ENCODE peak calls at places on chromosomes 11 and 22, in six cellular contexts. I is stomach; S is BE2C; U is GM06990; E is colonic mucosa; G is CD8-positive, alpha-beta T cell. R is an unnamed sample.

GRCh38 chr11:32580967-32581366 is 2.7 kb upstream of the EIF3M start:
- DNase-seq in I (no peak), S (no peak), U (no peak), E (no peak), G (no peak), R (no peak)

GRCh38 chr11:10580625-10581024 is 12.2 kb upstream of the LYVE1 start:
- DNase-seq in I (no peak), S (no peak), U (no peak), E (no peak), G (no peak), R (no peak)

GRCh38 chr11:36605221-36606216 is 7.5 kb upstream of the RAG2 start:
- DNase-seq in I (no peak), S (no peak), U (no peak), E (no peak), G (no peak), R (no peak)

GRCh38 chr11:114257621-114258558 is 38.3 kb upstream of the NNMT start:
- DNase-seq in I (no peak), S (peak; percentile 32), U (no peak), E (no peak), G (no peak), R (no peak)

GRCh38 chr11:70212227-70212811 is 9.2 kb downstream of the FADD start:
- DNase-seq in I (peak; percentile 64), S (no peak), U (no peak), E (peak; percentile 84), G (no peak), R (no peak)

GRCh38 chr11:107259826-107260225 is 197.8 kb downstream of the CWF19L2 start:
- DNase-seq in I (no peak), S (peak; percentile 11), U (no peak), E (no peak), G (no peak), R (no peak)

GRCh38 chr22:20588092-20588842 is 80.9 kb downstream of the MED15 start:
- DNase-seq in I (no peak), S (no peak), U (peak; percentile 6), E (no peak), G (no peak), R (no peak)

GRCh38 chr11:85845052-85845631 is 10.0 kb upstream of the CCDC83 start:
- DNase-seq in I (no peak), S (no peak), U (no peak), E (no peak), G (no peak), R (no peak)

GRCh38 chr22:17633217-17633997 is 4.9 kb upstream of the ATP6V1E1 start:
- DNase-seq in I (no peak), S (no peak), U (no peak), E (no peak), G (no peak), R (no peak)

GRCh38 chr22:47210686-47211085 is 448.2 kb downstream of the TBC1D22A start:
- DNase-seq in I (peak; percentile 8), S (no peak), U (no peak), E (peak; percentile 7), G (no peak), R (no peak)

GRCh38 chr11:31233425-31233824 is 136.1 kb downstream of the DCDC1 start:
- DNase-seq in I (no peak), S (no peak), U (no peak), E (no peak), G (no peak), R (no peak)

GRCh38 chr11:82682003-82682751 is 51.5 kb downstream of the FAM181B start:
- DNase-seq in I (no peak), S (peak; percentile 34), U (peak; percentile 6), E (peak; percentile 20), G (no peak), R (no peak)

GRCh38 chr11:114386545-114386944 is 13.8 kb downstream of the C11orf71 start:
- DNase-seq in I (no peak), S (no peak), U (no peak), E (no peak), G (no peak), R (no peak)

GRCh38 chr11:47573321-47573720 is 5.4 kb downstream of the KBTBD4 start:
- DNase-seq in I (no peak), S (no peak), U (no peak), E (no peak), G (no peak), R (no peak)

GRCh38 chr22:33337524-33337923 is 279.3 kb upstream of the SYN3 start:
- DNase-seq in I (peak; percentile 76), S (no peak), U (no peak), E (peak; percentile 59), G (no peak), R (no peak)

GRCh38 chr11:103662880-103663279 is 373.6 kb upstream of the DDI1 start:
- DNase-seq in I (no peak), S (no peak), U (no peak), E (no peak), G (peak; percentile 12), R (no peak)

GRCh38 chr11:10522276-10522675 is 18.7 kb downstream of the RNF141 start:
- DNase-seq in I (no peak), S (no peak), U (no peak), E (no peak), G (no peak), R (no peak)

DNA sequence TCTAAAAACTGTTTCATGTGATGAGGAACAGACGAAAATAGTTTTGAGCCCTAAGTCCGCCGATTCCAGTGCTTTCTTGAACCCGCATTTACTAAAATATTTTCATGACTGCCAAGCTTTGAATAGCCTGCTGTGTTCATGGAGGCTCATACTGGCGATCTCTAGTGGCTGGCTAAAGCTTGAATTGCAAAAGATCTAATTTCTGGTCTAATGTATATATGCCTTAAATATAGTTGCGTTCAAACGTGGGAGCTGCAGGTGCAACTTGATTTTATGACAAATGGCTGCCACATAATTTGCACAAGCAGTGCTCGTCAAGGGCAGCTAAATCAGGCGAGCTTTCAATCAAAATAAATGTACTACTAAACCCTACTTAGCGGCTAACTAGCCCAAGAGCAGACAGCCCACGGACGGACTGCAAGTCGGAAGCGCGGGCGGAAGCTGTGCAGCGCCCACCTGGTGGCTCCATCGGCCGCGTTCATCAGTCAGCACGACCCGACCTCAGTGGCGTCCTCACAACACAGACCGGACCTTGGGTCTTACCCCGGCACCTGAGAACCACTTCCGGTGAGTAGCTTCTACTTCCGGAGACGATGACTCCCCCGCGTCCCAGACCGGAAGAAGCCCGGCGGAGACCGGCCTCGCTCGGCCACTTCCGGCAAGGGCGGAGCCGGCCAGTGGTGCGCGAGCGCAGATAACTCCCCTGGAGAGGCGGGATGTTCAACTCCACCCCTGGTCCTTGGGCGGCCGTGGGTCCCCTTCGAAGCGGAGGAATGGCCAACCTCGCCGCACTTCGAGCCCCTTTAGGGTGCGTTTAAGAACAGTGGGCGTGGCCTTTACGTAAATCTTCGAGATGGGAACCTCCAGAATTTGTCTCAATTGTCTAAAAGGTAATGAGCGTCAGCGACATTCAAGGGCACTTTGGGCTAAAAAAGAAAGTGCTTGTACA is 6.1 kb downstream of the RPL27A start:
- DNase-seq in I (peak; percentile 95), S (peak; percentile 92), U (peak; percentile 99), E (peak; percentile 96), G (peak; percentile 86), R (peak; percentile 87)
- TF ChIP-seq CTCF in I (no peak), S (peak; percentile 9), U (no peak), E (no peak), G (no peak), R (no peak)

GRCh38 chr11:123033895-123034294 is 28.0 kb downstream of the HSPA8 start:
- DNase-seq in I (no peak), S (no peak), U (no peak), E (no peak), G (no peak), R (no peak)
- TF ChIP-seq CTCF in I (no peak), S (peak; percentile 38), U (no peak), E (no peak), G (no peak), R (no peak)

GRCh38 chr11:119727523-119728081 is 1.4 kb downstream of the NECTIN1 start:
- DNase-seq in I (peak; percentile 59), S (no peak), U (no peak), E (peak; percentile 67), G (no peak), R (peak; percentile 37)
- TF ChIP-seq CTCF in I (no peak), S (peak; percentile 33), U (peak; percentile 21), E (no peak), G (no peak), R (peak; percentile 20)

DNA sequence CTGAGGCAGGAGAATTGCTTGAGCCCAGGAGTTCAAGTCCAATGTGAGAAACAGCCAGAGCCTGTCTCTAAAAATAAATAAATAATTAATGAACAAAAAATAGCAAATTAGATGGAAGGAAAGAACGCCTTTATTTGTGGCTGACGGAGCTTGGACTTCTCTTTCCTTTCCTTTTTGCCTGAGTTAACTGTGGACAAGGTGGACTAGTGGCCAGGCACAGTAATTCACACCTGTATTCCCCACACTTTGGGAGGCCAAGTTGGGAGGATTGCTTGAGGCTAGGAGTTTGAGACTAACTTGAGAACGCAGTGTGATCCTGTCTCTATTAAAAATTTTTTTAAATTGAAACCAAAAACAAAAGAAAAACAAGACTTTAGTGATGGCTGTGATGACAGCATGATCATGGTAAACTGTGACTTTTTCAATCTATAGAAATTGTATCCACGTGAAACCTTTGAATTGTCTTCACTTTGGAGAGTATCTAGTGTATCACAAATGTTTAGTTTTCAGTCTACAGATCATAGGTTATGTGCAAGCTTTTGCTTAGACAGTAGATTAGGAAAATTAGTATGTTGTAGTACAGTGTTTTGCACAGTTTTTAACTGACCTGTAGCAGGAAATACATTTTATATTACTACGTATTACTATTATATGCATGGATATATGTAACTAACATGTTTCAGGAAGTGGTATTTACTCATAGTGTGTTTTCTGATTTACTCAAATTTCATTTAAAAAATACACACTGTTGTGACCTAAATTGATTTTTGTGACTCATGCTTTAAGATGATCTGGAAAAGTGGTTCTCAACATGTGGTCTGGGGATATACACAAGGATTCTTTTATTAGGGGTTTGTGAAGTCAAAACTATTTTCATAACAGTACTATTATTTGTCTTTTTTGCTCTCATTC is 42.1 kb downstream of the KDM2A start:
- DNase-seq in I (no peak), S (no peak), U (peak; percentile 14), E (no peak), G (no peak), R (no peak)
- TF ChIP-seq CTCF in I (no peak), S (peak; percentile 6), U (no peak), E (no peak), G (no peak), R (no peak)

GRCh38 chr11:101428918-101429317 is 154.9 kb downstream of the TRPC6 start:
- DNase-seq in I (no peak), S (no peak), U (no peak), E (no peak), G (no peak), R (no peak)
- TF ChIP-seq CTCF in I (no peak), S (no peak), U (peak; percentile 62), E (peak; percentile 36), G (no peak), R (peak; percentile 16)

DNA sequence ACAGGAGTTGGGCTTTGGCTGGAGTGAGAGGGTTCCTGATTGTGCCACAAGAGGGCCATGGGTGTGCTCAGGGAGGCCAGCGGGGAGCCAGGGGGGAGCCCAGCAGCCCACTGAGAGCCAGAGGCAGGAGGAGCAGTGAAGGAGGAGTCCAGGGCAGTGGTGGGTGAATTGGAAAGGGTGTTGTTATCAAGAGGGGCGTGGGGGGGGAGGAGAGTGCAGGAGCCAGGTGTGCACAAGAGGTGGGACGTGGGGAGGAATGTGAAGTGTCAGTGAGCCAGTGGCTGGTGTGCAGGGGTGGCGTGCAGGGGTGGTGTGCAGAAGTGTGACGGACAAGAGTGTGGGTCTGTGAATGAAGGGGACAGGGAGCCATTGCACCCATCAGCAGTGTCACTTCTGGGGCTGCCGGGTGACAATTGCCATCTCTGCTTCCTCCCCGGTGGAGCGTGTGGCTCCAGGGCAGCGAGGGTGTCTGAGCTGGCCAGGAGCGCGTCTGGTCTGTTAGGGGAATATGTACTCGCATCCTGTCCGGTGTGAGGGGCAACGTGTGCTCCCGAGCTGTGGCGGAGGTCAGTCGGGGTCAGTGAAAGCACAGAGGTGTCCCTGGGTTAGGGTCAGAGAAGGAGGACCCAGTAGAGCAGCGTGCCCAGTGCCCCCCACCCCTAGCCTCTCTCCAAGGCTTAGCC is 1.7 kb downstream of the CLCF1 start:
- DNase-seq in I (peak; percentile 46), S (no peak), U (peak; percentile 34), E (peak; percentile 57), G (no peak), R (peak; percentile 53)
- TF ChIP-seq CTCF in I (no peak), S (peak; percentile 48), U (peak; percentile 46), E (no peak), G (no peak), R (no peak)